ENCODE peak calls at places on chromosome 21, in six cellular contexts. O is stimulated activated CD4-positive, alpha-beta T cell treated with anti-CD3 and anti-CD28 coated beads, TNF-alpha, amount 100 ng/mL, for 1 hour; Z is T-helper 9 cell; Y is AG09309; A is bronchial epithelial cell; N is hippocampal formation. J is an unnamed sample.

GRCh38 chr21:36735724-36736310 is 36.9 kb downstream of the SIM2 start:
- DNase-seq in O (no peak), Z (no peak), Y (no peak), A (no peak), N (no peak), J (no peak)

GRCh38 chr21:45183852-45184251 is 103.8 kb downstream of the POFUT2 start:
- DNase-seq in O (no peak), Z (no peak), Y (no peak), A (no peak), N (no peak), J (no peak)

GRCh38 chr21:32001390-32001789 is 128.6 kb downstream of the HUNK start:
- DNase-seq in O (no peak), Z (no peak), Y (no peak), A (no peak), N (no peak), J (no peak)

GRCh38 chr21:34351786-34352241 is 12.0 kb upstream of the KCNE2 start:
- DNase-seq in O (no peak), Z (no peak), Y (no peak), A (peak; percentile 5), N (no peak), J (peak; percentile 40)

GRCh38 chr21:34924767-34925425 is 124.2 kb downstream of the RUNX1 start:
- DNase-seq in O (no peak), Z (no peak), Y (no peak), A (no peak), N (no peak), J (no peak)

GRCh38 chr21:39525129-39525528 is 73.4 kb downstream of the SH3BGR start:
- DNase-seq in O (no peak), Z (no peak), Y (no peak), A (no peak), N (no peak), J (no peak)

GRCh38 chr21:45550552-45551210 is 8.4 kb upstream of the SLC19A1 start:
- DNase-seq in O (no peak), Z (no peak), Y (no peak), A (no peak), N (no peak), J (no peak)

GRCh38 chr21:36190736-36191135 is 34.1 kb downstream of the DOP1B start:
- DNase-seq in O (no peak), Z (no peak), Y (no peak), A (no peak), N (no peak), J (no peak)

GRCh38 chr21:35349378-35350080 is 300.4 kb upstream of the RUNX1 start:
- DNase-seq in O (no peak), Z (no peak), Y (no peak), A (peak; percentile 23), N (no peak), J (no peak)

GRCh38 chr21:42097860-42098259 is 26.7 kb downstream of the UMODL1 start:
- DNase-seq in O (no peak), Z (no peak), Y (peak; percentile 97), A (peak; percentile 93), N (no peak), J (no peak)

GRCh38 chr21:43318841-43319781 is 107.8 kb downstream of the SIK1 start:
- DNase-seq in O (no peak), Z (no peak), Y (no peak), A (peak; percentile 34), N (no peak), J (no peak)

GRCh38 chr21:26425576-26425975 is 147.5 kb downstream of the CYYR1 start:
- DNase-seq in O (no peak), Z (no peak), Y (no peak), A (peak; percentile 40), N (no peak), J (no peak)

GRCh38 chr21:45123440-45123839 is 49.1 kb downstream of the ADARB1 start:
- DNase-seq in O (no peak), Z (no peak), Y (no peak), A (no peak), N (no peak), J (no peak)

GRCh38 chr21:44085491-44086321 is 21.5 kb upstream of the PWP2 start:
- DNase-seq in O (no peak), Z (no peak), Y (no peak), A (no peak), N (peak; percentile 76), J (no peak)

GRCh38 chr21:16454371-16454770 is 724.6 kb downstream of the USP25 start:
- DNase-seq in O (no peak), Z (no peak), Y (no peak), A (no peak), N (no peak), J (no peak)

GRCh38 chr21:29187939-29188338 is 57.5 kb downstream of the MAP3K7CL start:
- DNase-seq in O (no peak), Z (no peak), Y (peak; percentile 73), A (peak; percentile 95), N (no peak), J (no peak)

GRCh38 chr21:15224346-15225086 is 159.7 kb upstream of the NRIP1 start:
- DNase-seq in O (no peak), Z (no peak), Y (peak; percentile 3), A (peak; percentile 100), N (no peak), J (no peak)

GRCh38 chr21:41576010-41576615 is 68.2 kb upstream of the TMPRSS2 start:
- DNase-seq in O (no peak), Z (no peak), Y (no peak), A (no peak), N (no peak), J (no peak)

GRCh38 chr21:45822429-45823099 is 159.0 kb upstream of the COL6A1 start:
- DNase-seq in O (no peak), Z (no peak), Y (no peak), A (no peak), N (no peak), J (no peak)

GRCh38 chr21:41612674-41613250 is 104.8 kb upstream of the TMPRSS2 start:
- DNase-seq in O (no peak), Z (no peak), Y (peak; percentile 99), A (peak; percentile 87), N (peak; percentile 73), J (no peak)

GRCh38 chr21:44910229-44911065 is 10.3 kb downstream of the ITGB2 start:
- DNase-seq in O (no peak), Z (no peak), Y (no peak), A (no peak), N (no peak), J (no peak)

GRCh38 chr21:45050786-45051489 is 23.4 kb upstream of the ADARB1 start:
- DNase-seq in O (no peak), Z (no peak), Y (peak; percentile 89), A (no peak), N (no peak), J (no peak)

GRCh38 chr21:45030637-45031218 is 43.7 kb upstream of the ADARB1 start:
- DNase-seq in O (no peak), Z (no peak), Y (no peak), A (no peak), N (no peak), J (no peak)

GRCh38 chr21:33047231-33047630 is 21.5 kb downstream of the OLIG2 start:
- DNase-seq in O (no peak), Z (no peak), Y (peak; percentile 2), A (peak; percentile 50), N (no peak), J (no peak)

GRCh38 chr21:37225440-37225839 is 41.7 kb downstream of the VPS26C start:
- DNase-seq in O (no peak), Z (no peak), Y (no peak), A (no peak), N (no peak), J (no peak)

GRCh38 chr21:34878940-34879339 is 170.2 kb downstream of the RUNX1 start:
- DNase-seq in O (no peak), Z (no peak), Y (no peak), A (peak; percentile 64), N (no peak), J (no peak)